ENCODE peak calls at places on chromosomes 2 and 18, in seven cellular contexts. D is adrenal gland, J is right lobe of liver, Z is heart left ventricle, V is A549, T is stomach, P is sigmoid colon. Q is an unnamed sample.

GRCh38 chr2:120488531-120488930 is 142.6 kb downstream of the INHBB start:
- DNase-seq in J (no peak), P (no peak), D (no peak), T (no peak), Z (no peak), V (no peak), Q (no peak)

GRCh38 chr2:11140492-11140891 is 14.8 kb upstream of the SLC66A3 start:
- DNase-seq in D (no peak), V (no peak), P (no peak), T (no peak), J (no peak), Z (no peak), Q (no peak)

GRCh38 chr2:205780645-205781044 is 98.3 kb downstream of the NRP2 start:
- DNase-seq in Z (no peak), T (no peak), D (no peak), V (no peak), J (no peak), P (no peak), Q (no peak)

GRCh38 chr2:45000341-45000901 is 8.8 kb downstream of the SIX2 start:
- DNase-seq in P (no peak), Z (no peak), V (no peak), J (no peak), D (no peak), T (no peak), Q (no peak)

GRCh38 chr2:774436-774835 is 97.2 kb upstream of the TMEM18 start:
- DNase-seq in J (no peak), T (no peak), D (no peak), P (no peak), V (no peak), Z (no peak), Q (no peak)

GRCh38 chr2:20213651-20214565 is 11.0 kb downstream of the SDC1 start:
- DNase-seq in Z (no peak), D (no peak), J (peak; percentile 92), V (no peak), T (no peak), P (no peak), Q (no peak)

GRCh38 chr2:80166457-80166856 is 138.1 kb downstream of the LRRTM1 start:
- DNase-seq in J (no peak), P (no peak), T (no peak), D (no peak), Z (no peak), V (no peak), Q (no peak)

GRCh38 chr18:43665239-43665788 is 388.0 kb upstream of the SYT4 start:
- DNase-seq in J (no peak), P (no peak), T (no peak), V (no peak), Z (no peak), D (no peak), Q (peak; percentile 65)

GRCh38 chr2:88811238-88811637 is 119.8 kb downstream of the RPIA start:
- DNase-seq in J (no peak), P (no peak), Z (no peak), D (no peak), T (no peak), V (no peak), Q (no peak)

GRCh38 chr2:234344041-234344440 is 152.8 kb downstream of the ARL4C start:
- DNase-seq in V (no peak), P (no peak), J (no peak), T (no peak), D (no peak), Z (no peak), Q (no peak)

GRCh38 chr2:31888550-31888949 is 122.3 kb downstream of the MEMO1 start:
- DNase-seq in V (no peak), T (no peak), D (no peak), P (no peak), Z (no peak), J (no peak), Q (no peak)

GRCh38 chr2:232300894-232301387 is 77.6 kb upstream of the ALPP start:
- DNase-seq in Z (no peak), P (no peak), D (no peak), V (peak; percentile 77), T (no peak), J (no peak), Q (no peak)

GRCh38 chr2:212021947-212022346 is 516.7 kb downstream of the ERBB4 start:
- DNase-seq in D (no peak), T (no peak), P (no peak), V (no peak), J (no peak), Z (no peak), Q (no peak)

GRCh38 chr18:11885278-11885991 is 22.7 kb downstream of the MPPE1 start:
- DNase-seq in Z (no peak), T (no peak), P (no peak), V (no peak), J (peak; percentile 75), D (no peak), Q (no peak)

GRCh38 chr2:66305714-66306113 is 129.2 kb upstream of the MEIS1 start:
- DNase-seq in D (no peak), P (peak; percentile 89), T (peak; percentile 36), J (no peak), V (no peak), Z (peak; percentile 66), Q (peak; percentile 59)

GRCh38 chr2:171629113-171629512 is 58.2 kb upstream of the DYNC1I2 start:
- DNase-seq in V (no peak), D (no peak), T (no peak), P (no peak), Z (no peak), J (no peak), Q (no peak)

GRCh38 chr2:234991793-234992192 is 40.0 kb downstream of the SH3BP4 start:
- DNase-seq in P (no peak), V (no peak), T (no peak), Z (no peak), D (no peak), J (no peak), Q (no peak)

DNA sequence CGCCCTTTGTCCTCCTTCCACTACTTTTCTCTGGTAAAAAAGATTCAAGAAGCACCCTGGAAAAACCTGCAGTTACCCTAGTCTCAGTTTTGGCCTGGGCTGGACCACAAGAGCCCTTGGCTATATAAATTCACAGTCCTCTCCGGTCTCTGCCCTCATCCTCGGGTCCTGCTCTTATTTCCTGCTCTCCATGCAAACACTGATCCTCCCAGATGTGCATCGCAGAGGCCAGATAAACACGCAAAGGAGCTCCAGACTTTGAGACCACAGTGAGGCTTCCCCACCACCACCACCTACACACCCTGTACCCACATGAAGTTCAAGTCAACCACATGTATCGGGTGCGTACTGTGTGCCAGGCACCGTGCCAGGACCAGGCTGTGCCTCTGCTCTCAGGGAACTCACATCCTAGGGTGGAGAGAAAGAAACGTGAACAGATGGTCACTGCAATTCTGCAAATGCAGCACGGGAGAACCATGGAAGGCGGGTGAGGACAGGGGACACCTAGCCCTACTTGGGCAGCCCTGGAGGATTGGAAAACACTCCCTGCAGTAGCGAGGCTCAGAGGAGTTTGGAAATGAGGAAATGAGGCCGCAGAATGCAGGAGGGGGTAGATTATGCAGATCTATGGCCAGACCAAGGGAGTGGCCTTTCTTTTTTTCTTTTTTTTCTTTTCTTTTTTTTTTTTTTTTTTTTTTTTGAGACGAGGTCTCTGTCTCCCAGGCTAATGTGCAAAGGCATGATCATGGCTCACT is 7.5 kb downstream of the CTDSP1 start:
- DNase-seq in V (no peak), D (peak; percentile 62), T (peak; percentile 77), Z (peak; percentile 75), P (peak; percentile 90), J (peak; percentile 84), Q (peak; percentile 69)
- TF ChIP-seq POLR2A in V (no peak), D (no peak), T (no peak), Z (no peak), P (no peak), J (no peak), Q (no peak)

GRCh38 chr2:74862268-74862964 is 28.5 kb downstream of the HK2 start:
- DNase-seq in T (peak; percentile 60), J (no peak), Z (no peak), V (no peak), D (no peak), P (no peak), Q (no peak)

GRCh38 chr2:74857725-74858124 is 23.8 kb downstream of the HK2 start:
- DNase-seq in D (no peak), P (no peak), T (no peak), J (no peak), V (no peak), Z (no peak), Q (no peak)

GRCh38 chr2:74863802-74864248 is 29.9 kb downstream of the HK2 start:
- DNase-seq in Z (no peak), J (no peak), T (no peak), V (no peak), P (no peak), D (no peak), Q (no peak)

GRCh38 chr2:74860079-74860478 is 26.2 kb downstream of the HK2 start:
- DNase-seq in T (no peak), D (no peak), Z (no peak), V (no peak), J (no peak), P (no peak), Q (no peak)

DNA sequence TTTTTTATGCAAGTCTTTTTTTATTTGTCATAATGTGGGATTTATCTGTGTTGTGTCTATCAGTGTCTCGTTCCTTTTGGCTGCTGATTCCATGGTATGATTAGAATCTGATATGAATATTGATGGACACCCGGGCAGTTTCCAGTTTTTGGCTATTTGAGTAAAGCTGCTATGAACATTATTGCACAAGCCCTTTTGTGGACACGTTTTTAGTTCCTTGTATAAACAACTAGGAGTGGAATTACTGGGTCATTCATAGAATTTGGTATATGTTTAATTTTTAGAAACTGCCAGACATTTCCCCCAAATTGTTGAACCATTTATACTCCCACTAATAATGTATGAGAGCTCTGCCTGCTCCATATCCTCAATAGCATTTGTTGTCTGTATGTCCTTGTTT is 26.6 kb downstream of the HK2 start:
- DNase-seq in V (no peak), P (no peak), J (no peak), T (no peak), D (no peak), Z (no peak), Q (no peak)
- H3K4me1 ChIP-seq in V (peaks cover 10% of the 10 kb centered on the region), P (no peaks in the 10 kb centered on the region), J (no peaks in the 10 kb centered on the region), T (peaks cover 48% of the 10 kb centered on the region), D (no peaks in the 10 kb centered on the region), Z (no peaks in the 10 kb centered on the region), Q (peaks cover 26% of the 10 kb centered on the region)

GRCh38 chr2:230947235-230947576 is 22.2 kb upstream of the GPR55 start:
- DNase-seq in V (no peak), Z (no peak), J (no peak), P (no peak), D (no peak), T (no peak), Q (no peak)
- TF ChIP-seq POLR2A in V (no peak), Z (no peak), J (no peak), P (no peak), D (no peak), T (no peak), Q (no peak)

DNA sequence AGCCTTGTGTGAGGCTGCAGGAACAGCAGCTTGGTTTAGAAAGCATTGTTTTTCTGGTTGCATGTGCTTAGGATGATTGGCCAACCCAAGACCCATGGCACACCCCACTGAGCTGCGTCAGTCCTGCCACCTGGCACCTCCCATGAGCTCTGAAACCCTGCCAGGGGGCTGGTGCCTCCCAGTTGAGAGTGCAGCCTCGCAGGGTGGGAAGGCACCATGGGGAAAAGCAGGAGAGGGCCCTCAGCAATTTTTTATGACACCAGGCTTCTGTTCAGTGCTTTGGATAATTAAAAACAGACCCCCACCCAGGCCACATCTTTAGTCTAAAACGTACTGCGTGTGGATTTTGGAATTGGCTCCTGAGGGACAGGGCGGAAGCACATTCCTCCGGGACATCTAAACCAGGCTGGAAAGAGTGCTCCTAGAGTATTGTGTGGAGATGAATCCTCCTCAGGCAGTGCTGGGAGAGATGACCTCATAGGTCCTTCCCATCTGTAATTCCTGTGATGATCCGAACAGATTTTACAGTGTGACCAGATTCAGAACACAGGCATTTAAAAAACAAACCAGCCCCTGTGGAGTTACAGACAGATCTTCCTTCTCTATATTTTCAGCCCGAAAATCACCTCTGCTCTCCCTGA is 438.3 kb downstream of the ZNF521 start:
- DNase-seq in T (no peak), J (no peak), V (no peak), P (no peak), D (no peak), Z (no peak), Q (no peak)
- H3K4me1 ChIP-seq in T (peaks cover 10% of the 10 kb centered on the region), J (no peaks in the 10 kb centered on the region), V (no peaks in the 10 kb centered on the region), P (no peaks in the 10 kb centered on the region), D (no peaks in the 10 kb centered on the region), Z (peaks cover 14% of the 10 kb centered on the region), Q (no peaks in the 10 kb centered on the region)